ENCODE peak calls at places on chromosomes 3 and 15, in seven cellular contexts. I is aorta; R is iPS-NIHi11; Z is activated CD8-positive, alpha-beta T cell treated with anti-CD3 and anti-CD28 coated beads for 36 hours; V is left colon; O is RWPE1; K is EH. S is an unnamed sample.

GRCh38 chr3:72177075-72178050 is 392.4 kb upstream of the PROK2 start:
- DNase-seq in I (peak; percentile 82), R (no peak), Z (peak; percentile 14), V (peak; percentile 40), O (peak; percentile 35), K (peak; percentile 70), S (no peak)

GRCh38 chr3:152760024-152760563 is 74.8 kb upstream of the P2RY1 start:
- DNase-seq in I (no peak), R (no peak), Z (no peak), V (no peak), O (no peak), K (no peak), S (no peak)

GRCh38 chr3:50251220-50251619 is 15.2 kb downstream of the GNAI2 start:
- DNase-seq in I (no peak), R (no peak), Z (peak; percentile 75), V (no peak), O (peak; percentile 78), K (peak; percentile 91), S (peak; percentile 46)

GRCh38 chr15:35136552-35136951 is 51.5 kb upstream of the NANOGP8 start:
- DNase-seq in I (no peak), R (no peak), Z (no peak), V (no peak), O (no peak), K (no peak), S (no peak)

GRCh38 chr15:51931638-51932037 is 39.9 kb downstream of the LEO1 start:
- DNase-seq in I (no peak), R (no peak), Z (no peak), V (no peak), O (peak; percentile 33), K (peak; percentile 61), S (no peak)

GRCh38 chr3:101878589-101878988 is 29.3 kb downstream of the NFKBIZ start:
- DNase-seq in I (no peak), R (no peak), Z (no peak), V (no peak), O (no peak), K (no peak), S (no peak)

GRCh38 chr3:188230962-188231361 is 77.0 kb downstream of the LPP start:
- DNase-seq in I (no peak), R (no peak), Z (no peak), V (no peak), O (no peak), K (peak; percentile 83), S (no peak)

GRCh38 chr15:98292442-98293240 is 332.1 kb downstream of the ARRDC4 start:
- DNase-seq in I (peak; percentile 84), R (peak; percentile 86), Z (peak; percentile 63), V (peak; percentile 53), O (peak; percentile 69), K (peak; percentile 35), S (no peak)

GRCh38 chr15:62758952-62759349 is 283.6 kb upstream of the TPM1 start:
- DNase-seq in I (no peak), R (no peak), Z (no peak), V (no peak), O (no peak), K (no peak), S (no peak)

GRCh38 chr3:66297917-66298316 is 77.1 kb downstream of the SLC25A26 start:
- DNase-seq in I (no peak), R (no peak), Z (no peak), V (no peak), O (peak; percentile 4), K (peak; percentile 56), S (no peak)

GRCh38 chr3:103195201-103195600 is 760.4 kb downstream of the ZPLD1 start:
- DNase-seq in I (no peak), R (no peak), Z (no peak), V (no peak), O (no peak), K (no peak), S (peak; percentile 29)

GRCh38 chr3:195889843-195890407 is 18.4 kb downstream of the TNK2 start:
- DNase-seq in I (no peak), R (peak; percentile 59), Z (no peak), V (no peak), O (no peak), K (no peak), S (no peak)

GRCh38 chr3:149736180-149737100 is 15.8 kb downstream of the COMMD2 start:
- DNase-seq in I (no peak), R (peak; percentile 7), Z (no peak), V (no peak), O (peak; percentile 42), K (peak; percentile 68), S (no peak)

GRCh38 chr15:52567886-52568568 is 803 bp downstream of the ARPP19 start:
- DNase-seq in I (peak; percentile 74), R (peak; percentile 34), Z (peak; percentile 70), V (peak; percentile 61), O (peak; percentile 52), K (peak; percentile 4), S (no peak)

GRCh38 chr15:31446546-31446945 is 119.9 kb downstream of the KLF13 start:
- DNase-seq in I (no peak), R (no peak), Z (no peak), V (no peak), O (no peak), K (no peak), S (no peak)

GRCh38 chr15:95511680-95512079 is 818.8 kb upstream of the NR2F2 start:
- DNase-seq in I (no peak), R (no peak), Z (no peak), V (no peak), O (no peak), K (peak; percentile 69), S (no peak)

GRCh38 chr3:46845860-46846623 is 17.2 kb downstream of the MYL3 start:
- DNase-seq in I (peak; percentile 94), R (peak; percentile 92), Z (peak; percentile 78), V (peak; percentile 82), O (peak; percentile 7), K (peak; percentile 80), S (peak; percentile 70)

GRCh38 chr3:16614033-16615031 is 9.1 kb upstream of the DAZL start:
- DNase-seq in I (no peak), R (no peak), Z (no peak), V (no peak), O (no peak), K (no peak), S (no peak)

GRCh38 chr15:90033448-90033847 is 32.3 kb downstream of the ZNF710 start:
- DNase-seq in I (no peak), R (no peak), Z (no peak), V (no peak), O (no peak), K (no peak), S (no peak)

GRCh38 chr3:67653425-67654098 is 850 bp downstream of the SUCLG2 start:
- DNase-seq in I (no peak), R (no peak), Z (no peak), V (no peak), O (no peak), K (peak; percentile 35), S (no peak)

GRCh38 chr3:149224736-149225594 is 3.3 kb upstream of the CP start:
- DNase-seq in I (no peak), R (no peak), Z (peak; percentile 47), V (no peak), O (peak; percentile 70), K (peak; percentile 82), S (peak; percentile 28)

GRCh38 chr3:149662240-149662887 is 4.5 kb upstream of the WWTR1 start:
- DNase-seq in I (no peak), R (no peak), Z (no peak), V (no peak), O (no peak), K (peak; percentile 35), S (no peak)

GRCh38 chr3:128078875-128079274 is 26.6 kb downstream of the SEC61A1 start:
- DNase-seq in I (no peak), R (no peak), Z (no peak), V (no peak), O (no peak), K (no peak), S (no peak)

GRCh38 chr3:17535173-17535730 is 207.2 kb downstream of the TBC1D5 start:
- DNase-seq in I (no peak), R (no peak), Z (no peak), V (no peak), O (no peak), K (no peak), S (no peak)

GRCh38 chr3:47323431-47324277 is 40.9 kb downstream of the KLHL18 start:
- DNase-seq in I (no peak), R (no peak), Z (peak; percentile 4), V (no peak), O (peak; percentile 63), K (peak; percentile 53), S (no peak)

GRCh38 chr3:87756616-87757015 is 302.2 kb downstream of the CGGBP1 start:
- DNase-seq in I (no peak), R (no peak), Z (no peak), V (no peak), O (no peak), K (no peak), S (no peak)

GRCh38 chr3:127734754-127735473 is 62.2 kb downstream of the ABTB1 start:
- DNase-seq in I (no peak), R (no peak), Z (no peak), V (no peak), O (peak; percentile 57), K (peak; percentile 99), S (peak; percentile 70)

GRCh38 chr3:170442945-170443344 is 24.3 kb downstream of the CLDN11 start:
- DNase-seq in I (no peak), R (peak; percentile 20), Z (no peak), V (no peak), O (no peak), K (no peak), S (no peak)

GRCh38 chr3:87120850-87121249 is 106.3 kb upstream of the CHMP2B start:
- DNase-seq in I (no peak), R (peak; percentile 66), Z (no peak), V (no peak), O (no peak), K (no peak), S (no peak)

GRCh38 chr3:50121416-50122032 is 32.8 kb downstream of the RBM5 start:
- DNase-seq in I (peak; percentile 94), R (peak; percentile 92), Z (peak; percentile 84), V (peak; percentile 84), O (peak; percentile 85), K (peak; percentile 85), S (peak; percentile 60)

GRCh38 chr15:20646529-20647142 is 105.0 kb upstream of the GOLGA6L6 start:
- DNase-seq in I (peak; percentile 75), R (peak; percentile 16), Z (no peak), V (no peak), O (peak; percentile 36), K (no peak), S (no peak)

GRCh38 chr3:193714523-193715137 is 121.6 kb downstream of the OPA1 start:
- DNase-seq in I (no peak), R (no peak), Z (no peak), V (no peak), O (no peak), K (no peak), S (no peak)